ENCODE peak calls at places on chromosomes 6 and 20, in eight cellular contexts. M is ovary, L is HFFc6, E is HCT116, D is adrenal gland, J is RWPE1, R is fibroblast of lung, P is GM10248. H is an unnamed sample.

GRCh38 chr6:24865161-24865560 is 66.4 kb upstream of the ARMH2 start:
- DNase-seq in M (no peak), L (no peak), E (no peak), D (no peak), J (no peak), R (no peak), P (no peak), H (no peak)

GRCh38 chr6:68053805-68054373 is 581.2 kb upstream of the ADGRB3 start:
- DNase-seq in M (no peak), L (no peak), E (no peak), D (no peak), J (no peak), R (no peak), P (no peak), H (no peak)

GRCh38 chr20:22001886-22002285 is 296.4 kb downstream of the PAX1 start:
- DNase-seq in M (no peak), L (no peak), E (no peak), D (no peak), J (no peak), R (no peak), P (no peak), H (no peak)

GRCh38 chr6:134074151-134074712 is 21.8 kb upstream of the SLC2A12 start:
- DNase-seq in M (no peak), L (no peak), E (no peak), D (no peak), J (no peak), R (no peak), P (no peak), H (no peak)

GRCh38 chr20:18739785-18740184 is 73.8 kb upstream of the SCP2D1 start:
- DNase-seq in M (peak), L (peak), E (no peak), D (peak), J (no peak), R (peak), P (no peak), H (peak)

GRCh38 chr20:47857994-47858557 is 72.8 kb upstream of the SULF2 start:
- DNase-seq in M (no peak), L (no peak), E (no peak), D (no peak), J (no peak), R (no peak), P (no peak), H (no peak)

GRCh38 chr20:64234291-64234791 is 21.2 kb upstream of the PCMTD2 start:
- DNase-seq in M (no peak), L (no peak), E (no peak), D (no peak), J (no peak), R (no peak), P (no peak), H (no peak)

GRCh38 chr6:100664274-100665040 is 199.7 kb upstream of the SIM1 start:
- DNase-seq in M (no peak), L (peak), E (no peak), D (no peak), J (peak), R (peak), P (no peak), H (peak)

GRCh38 chr20:21516861-21517565 is 3.1 kb upstream of the NKX2-2 start:
- DNase-seq in M (no peak), L (no peak), E (no peak), D (no peak), J (no peak), R (no peak), P (no peak), H (no peak)

GRCh38 chr20:34365765-34366213 is 2.7 kb downstream of the ITCH start:
- DNase-seq in M (no peak), L (no peak), E (no peak), D (no peak), J (no peak), R (no peak), P (peak), H (no peak)

GRCh38 chr6:2841264-2842138 is at the start of gene SERPINB1:
- DNase-seq in M (peak), L (peak), E (peak), D (peak), J (peak), R (peak), P (peak), H (peak)
- TF ChIP-seq CTCF in M (no peak), L (peak), E (no peak), D (peak), J (no peak), R (no peak), P (peak), H (no peak)

GRCh38 chr20:53210041-53210440 is 237.9 kb downstream of the TSHZ2 start:
- DNase-seq in M (no peak), L (no peak), E (no peak), D (no peak), J (no peak), R (no peak), P (no peak), H (no peak)

GRCh38 chr20:53205046-53205445 is 232.9 kb downstream of the TSHZ2 start:
- DNase-seq in M (peak), L (no peak), E (no peak), D (no peak), J (no peak), R (no peak), P (no peak), H (no peak)

GRCh38 chr20:53212018-53212417 is 239.9 kb downstream of the TSHZ2 start:
- DNase-seq in M (no peak), L (no peak), E (no peak), D (no peak), J (no peak), R (no peak), P (no peak), H (no peak)

GRCh38 chr20:53210931-53211330 is 238.8 kb downstream of the TSHZ2 start:
- DNase-seq in M (no peak), L (no peak), E (no peak), D (no peak), J (no peak), R (no peak), P (no peak), H (no peak)

GRCh38 chr20:53208110-53208908 is 236.2 kb downstream of the TSHZ2 start:
- DNase-seq in M (no peak), L (no peak), E (no peak), D (no peak), J (no peak), R (no peak), P (no peak), H (no peak)
- TF ChIP-seq CTCF in M (no peak), L (no peak), E (peak), D (no peak), J (no peak), R (no peak), P (no peak), H (no peak)

GRCh38 chr20:11810316-11811130 is 107.2 kb upstream of the BTBD3 start:
- DNase-seq in M (no peak), L (peak), E (no peak), D (no peak), J (peak), R (peak), P (no peak), H (no peak)

GRCh38 chr20:11814276-11814675 is 103.4 kb upstream of the BTBD3 start:
- DNase-seq in M (no peak), L (peak), E (no peak), D (no peak), J (peak), R (peak), P (no peak), H (no peak)

GRCh38 chr20:11813106-11813890 is 104.4 kb upstream of the BTBD3 start:
- DNase-seq in M (no peak), L (no peak), E (no peak), D (no peak), J (no peak), R (no peak), P (no peak), H (no peak)
- TF ChIP-seq CTCF in M (no peak), L (no peak), E (no peak), D (no peak), J (no peak), R (no peak), P (no peak), H (no peak)

GRCh38 chr20:25336561-25337422 is 53.8 kb downstream of the ABHD12 start:
- DNase-seq in M (no peak), L (peak), E (no peak), D (no peak), J (peak), R (peak), P (no peak), H (no peak)
- TF ChIP-seq CTCF in M (no peak), L (peak), E (no peak), D (peak), J (peak), R (peak), P (no peak), H (peak)

DNA sequence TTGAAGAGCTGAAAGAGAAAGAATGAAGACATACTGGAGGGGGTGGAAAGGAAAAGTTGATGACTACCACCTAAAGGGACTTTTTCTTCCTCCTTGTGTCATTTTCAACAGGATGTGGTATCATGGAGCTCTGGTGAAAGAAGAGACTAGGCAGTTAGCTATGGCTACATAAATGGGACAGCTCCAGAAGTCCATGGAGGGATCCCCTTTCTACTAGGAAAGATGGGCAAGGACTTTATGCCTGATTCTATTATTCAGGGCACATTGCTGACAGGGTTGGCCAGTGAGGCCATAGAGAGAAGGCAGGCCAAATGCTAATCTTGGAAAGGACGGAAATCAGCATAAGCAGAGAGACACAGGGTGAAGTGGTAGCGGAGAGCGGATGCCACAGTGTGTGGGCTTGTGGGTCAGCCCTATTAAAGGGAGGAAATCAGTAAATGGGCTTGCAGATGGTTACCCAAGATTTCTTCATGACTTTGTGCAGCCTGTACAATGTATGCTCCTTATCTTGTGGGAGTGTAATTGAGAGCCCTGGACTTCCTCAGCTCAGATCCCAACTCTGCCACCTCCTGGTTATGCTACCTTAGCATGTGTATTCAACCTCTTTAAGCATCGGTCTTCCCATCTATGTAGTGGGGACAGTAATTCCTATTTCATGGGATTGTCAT is 77.4 kb upstream of the TMEM170B start:
- DNase-seq in M (no peak), L (no peak), E (no peak), D (no peak), J (no peak), R (no peak), P (peak), H (no peak)
- TF ChIP-seq CTCF in M (no peak), L (no peak), E (no peak), D (no peak), J (no peak), R (no peak), P (peak), H (no peak)